ENCODE peak calls at places on chromosomes 7 and 10, in six cellular contexts. One of them, this sample, is unnamed.

GRCh38 chr7:88344956-88345832 is 38.5 kb upstream of the STEAP4 start:
- DNase-seq in GM12878: no peak
- DNase-seq in endothelial cell of umbilical vein: peak; percentile 25
- DNase-seq in HepG2: peak; percentile 6
- DNase-seq in WTC11: peak; percentile 67
- DNase-seq in HCT116: peak; percentile 23
- DNase-seq in this sample: peak; percentile 46

GRCh38 chr10:17365402-17365801 is 89.0 kb downstream of the ST8SIA6 start:
- DNase-seq in WTC11: no peak
- DNase-seq in HCT116: no peak
- DNase-seq in GM12878: no peak
- DNase-seq in endothelial cell of umbilical vein: no peak
- DNase-seq in HepG2: no peak
- DNase-seq in this sample: no peak

GRCh38 chr7:132575336-132575986 is 809 bp downstream of the PLXNA4 start:
- DNase-seq in GM12878: no peak
- DNase-seq in WTC11: peak; percentile 45
- DNase-seq in HCT116: no peak
- DNase-seq in endothelial cell of umbilical vein: peak; percentile 71
- DNase-seq in HepG2: no peak
- DNase-seq in this sample: peak; percentile 20

GRCh38 chr10:131161087-131161486 is 150.4 kb downstream of the TCERG1L start:
- DNase-seq in HCT116: no peak
- DNase-seq in WTC11: no peak
- DNase-seq in endothelial cell of umbilical vein: no peak
- DNase-seq in HepG2: no peak
- DNase-seq in GM12878: no peak
- DNase-seq in this sample: no peak

GRCh38 chr7:33733865-33734650 is 171.3 kb upstream of the BMPER start:
- DNase-seq in endothelial cell of umbilical vein: peak; percentile 82
- DNase-seq in GM12878: no peak
- DNase-seq in HepG2: no peak
- DNase-seq in HCT116: no peak
- DNase-seq in WTC11: no peak
- DNase-seq in this sample: no peak

GRCh38 chr7:103887853-103888602 is 101.4 kb downstream of the RELN start:
- DNase-seq in GM12878: no peak
- DNase-seq in HepG2: peak; percentile 10
- DNase-seq in WTC11: no peak
- DNase-seq in endothelial cell of umbilical vein: no peak
- DNase-seq in HCT116: no peak
- DNase-seq in this sample: no peak

GRCh38 chr10:63671317-63671937 is 150.2 kb downstream of the REEP3 start:
- DNase-seq in GM12878: no peak
- DNase-seq in WTC11: no peak
- DNase-seq in HCT116: no peak
- DNase-seq in endothelial cell of umbilical vein: peak; percentile 89
- DNase-seq in HepG2: no peak
- DNase-seq in this sample: no peak

GRCh38 chr10:61819208-61819607 is 82.3 kb upstream of the ARID5B start:
- DNase-seq in HepG2: no peak
- DNase-seq in HCT116: no peak
- DNase-seq in WTC11: no peak
- DNase-seq in GM12878: no peak
- DNase-seq in endothelial cell of umbilical vein: no peak
- DNase-seq in this sample: no peak

GRCh38 chr7:139631520-139632031 is 108.1 kb downstream of the CLEC2L start:
- DNase-seq in HCT116: no peak
- DNase-seq in GM12878: no peak
- DNase-seq in WTC11: no peak
- DNase-seq in endothelial cell of umbilical vein: no peak
- DNase-seq in HepG2: no peak
- DNase-seq in this sample: no peak

GRCh38 chr7:70884446-70884764 is 247.5 kb upstream of the GALNT17 start:
- DNase-seq in HepG2: no peak
- DNase-seq in HCT116: no peak
- DNase-seq in WTC11: no peak
- DNase-seq in endothelial cell of umbilical vein: no peak
- DNase-seq in GM12878: no peak
- DNase-seq in this sample: no peak

GRCh38 chr10:49767752-49768151 is 5.6 kb upstream of the OGDHL start:
- DNase-seq in HCT116: no peak
- DNase-seq in WTC11: peak; percentile 40
- DNase-seq in GM12878: no peak
- DNase-seq in endothelial cell of umbilical vein: no peak
- DNase-seq in HepG2: no peak
- DNase-seq in this sample: no peak

GRCh38 chr10:11909618-11910017 is 86.5 kb downstream of the PROSER2 start:
- DNase-seq in HepG2: no peak
- DNase-seq in GM12878: no peak
- DNase-seq in HCT116: no peak
- DNase-seq in endothelial cell of umbilical vein: no peak
- DNase-seq in WTC11: no peak
- DNase-seq in this sample: no peak

GRCh38 chr7:121062684-121063279 is 74.3 kb downstream of the CPED1 start:
- DNase-seq in GM12878: no peak
- DNase-seq in WTC11: no peak
- DNase-seq in HCT116: no peak
- DNase-seq in endothelial cell of umbilical vein: no peak
- DNase-seq in HepG2: peak; percentile 35
- DNase-seq in this sample: no peak

GRCh38 chr10:86585037-86585725 is 63.6 kb upstream of the WAPL start:
- DNase-seq in HepG2: peak; percentile 57
- DNase-seq in GM12878: peak; percentile 38
- DNase-seq in HCT116: peak; percentile 61
- DNase-seq in endothelial cell of umbilical vein: peak; percentile 69
- DNase-seq in WTC11: peak; percentile 90
- DNase-seq in this sample: peak; percentile 77

GRCh38 chr10:130021373-130021950 is 57.4 kb upstream of the EBF3 start:
- DNase-seq in HepG2: no peak
- DNase-seq in GM12878: no peak
- DNase-seq in HCT116: no peak
- DNase-seq in endothelial cell of umbilical vein: no peak
- DNase-seq in WTC11: no peak
- DNase-seq in this sample: peak; percentile 97

GRCh38 chr10:47371629-47372485 is 12.2 kb downstream of the ZNF488 start:
- DNase-seq in HCT116: no peak
- DNase-seq in GM12878: no peak
- DNase-seq in HepG2: no peak
- DNase-seq in WTC11: no peak
- DNase-seq in endothelial cell of umbilical vein: no peak
- DNase-seq in this sample: no peak

GRCh38 chr7:139987691-139988516 is 74.8 kb downstream of the PARP12 start:
- DNase-seq in GM12878: no peak
- DNase-seq in HepG2: no peak
- DNase-seq in endothelial cell of umbilical vein: no peak
- DNase-seq in HCT116: no peak
- DNase-seq in WTC11: no peak
- DNase-seq in this sample: no peak

GRCh38 chr7:107047902-107048782 is 3.6 kb downstream of the PRKAR2B start:
- DNase-seq in endothelial cell of umbilical vein: peak; percentile 86
- DNase-seq in GM12878: no peak
- DNase-seq in HepG2: no peak
- DNase-seq in HCT116: no peak
- DNase-seq in WTC11: peak; percentile 57
- DNase-seq in this sample: no peak

GRCh38 chr10:25758041-25758457 is 176.0 kb upstream of the MYO3A start:
- DNase-seq in endothelial cell of umbilical vein: no peak
- DNase-seq in GM12878: no peak
- DNase-seq in HepG2: peak; percentile 10
- DNase-seq in HCT116: peak; percentile 26
- DNase-seq in WTC11: peak; percentile 45
- DNase-seq in this sample: peak; percentile 45

GRCh38 chr7:137539111-137539715 is 195.7 kb upstream of the PTN start:
- DNase-seq in WTC11: no peak
- DNase-seq in HCT116: no peak
- DNase-seq in GM12878: no peak
- DNase-seq in endothelial cell of umbilical vein: no peak
- DNase-seq in HepG2: no peak
- DNase-seq in this sample: no peak

GRCh38 chr7:157432957-157433576 is 96.3 kb downstream of the DNAJB6 start:
- DNase-seq in WTC11: peak; percentile 60
- DNase-seq in GM12878: no peak
- DNase-seq in HCT116: no peak
- DNase-seq in HepG2: no peak
- DNase-seq in endothelial cell of umbilical vein: peak; percentile 40
- DNase-seq in this sample: peak; percentile 90

GRCh38 chr7:65004575-65004974 is 1.9 kb downstream of the ERV3-1 start:
- DNase-seq in HepG2: no peak
- DNase-seq in HCT116: no peak
- DNase-seq in endothelial cell of umbilical vein: no peak
- DNase-seq in WTC11: no peak
- DNase-seq in GM12878: no peak
- DNase-seq in this sample: peak; percentile 58

GRCh38 chr7:70568674-70569334 is 563.1 kb upstream of the GALNT17 start:
- DNase-seq in HepG2: no peak
- DNase-seq in endothelial cell of umbilical vein: no peak
- DNase-seq in HCT116: no peak
- DNase-seq in WTC11: no peak
- DNase-seq in GM12878: no peak
- DNase-seq in this sample: no peak

GRCh38 chr7:131302876-131303707 is 24.6 kb upstream of the MKLN1 start:
- DNase-seq in WTC11: peak; percentile 48
- DNase-seq in GM12878: no peak
- DNase-seq in HepG2: peak; percentile 16
- DNase-seq in HCT116: peak; percentile 39
- DNase-seq in endothelial cell of umbilical vein: peak; percentile 33
- DNase-seq in this sample: no peak

GRCh38 chr7:41886257-41886905 is 183.5 kb upstream of the INHBA start:
- DNase-seq in HCT116: no peak
- DNase-seq in HepG2: no peak
- DNase-seq in GM12878: no peak
- DNase-seq in endothelial cell of umbilical vein: no peak
- DNase-seq in WTC11: no peak
- DNase-seq in this sample: peak; percentile 91

GRCh38 chr10:42836771-42837468 is 54.3 kb downstream of the BMS1 start:
- DNase-seq in GM12878: no peak
- DNase-seq in endothelial cell of umbilical vein: peak; percentile 24
- DNase-seq in WTC11: peak; percentile 25
- DNase-seq in HepG2: peak; percentile 3
- DNase-seq in HCT116: no peak
- DNase-seq in this sample: no peak

GRCh38 chr7:128094111-128094570 is 62.9 kb upstream of the LRRC4 start:
- DNase-seq in HepG2: no peak
- DNase-seq in HCT116: no peak
- DNase-seq in GM12878: no peak
- DNase-seq in endothelial cell of umbilical vein: no peak
- DNase-seq in WTC11: no peak
- DNase-seq in this sample: no peak

GRCh38 chr7:159062596-159062995 is 82.1 kb downstream of the VIPR2 start:
- DNase-seq in endothelial cell of umbilical vein: no peak
- DNase-seq in HCT116: no peak
- DNase-seq in HepG2: no peak
- DNase-seq in WTC11: no peak
- DNase-seq in GM12878: no peak
- DNase-seq in this sample: no peak

DNA sequence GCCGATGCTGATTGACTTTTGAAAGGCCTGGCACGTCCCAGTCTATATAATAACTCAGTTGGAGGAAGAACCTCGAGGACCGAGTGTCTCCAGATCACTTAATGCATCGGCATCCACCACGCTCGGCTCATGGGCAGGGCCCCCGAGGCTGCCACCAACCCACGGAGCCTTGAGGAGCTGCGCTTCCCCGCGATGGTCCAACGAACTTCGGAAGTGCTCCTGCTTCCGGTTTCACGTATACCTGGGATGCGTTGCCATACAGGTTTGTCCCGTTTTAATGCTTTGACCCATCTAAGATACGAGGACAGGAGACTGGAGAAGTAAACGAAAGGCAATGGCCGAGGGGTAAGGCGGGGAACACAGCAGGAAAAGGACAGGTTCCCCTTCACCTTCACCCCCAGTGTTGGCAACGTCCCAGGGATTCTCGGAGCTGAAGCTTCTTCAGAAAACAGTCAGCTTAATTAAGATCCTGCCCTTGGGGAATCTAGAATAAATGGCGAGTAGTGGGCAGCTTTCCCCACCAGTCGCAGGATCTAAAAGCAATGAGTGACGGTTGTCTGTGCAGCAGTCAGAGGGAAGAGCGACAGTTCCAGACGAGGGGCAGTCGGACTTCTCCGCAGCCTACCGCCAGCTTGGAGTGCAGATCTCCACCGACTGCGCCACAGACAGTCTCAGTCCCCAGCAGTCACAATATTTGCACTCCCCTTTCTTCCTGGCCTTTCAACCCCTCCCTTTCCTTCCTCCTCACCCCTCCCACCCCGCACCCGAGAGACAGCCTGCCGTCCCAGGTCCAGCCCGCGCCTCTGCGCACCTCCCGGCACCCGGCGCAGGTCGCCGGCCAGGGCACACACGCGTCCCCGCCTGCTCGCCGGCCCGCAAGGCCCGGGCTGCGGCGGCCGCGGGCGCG is 10.7 kb upstream of the SP8 start:
- DNase-seq in WTC11: peak; percentile 71
- DNase-seq in endothelial cell of umbilical vein: no peak
- DNase-seq in HepG2: no peak
- DNase-seq in GM12878: no peak
- DNase-seq in HCT116: no peak
- DNase-seq in this sample: peak; percentile 71
- TF ChIP-seq MAX in WTC11: peak; percentile 30
- TF ChIP-seq MAX in endothelial cell of umbilical vein: no peak
- TF ChIP-seq MAX in HepG2: no peak
- TF ChIP-seq MAX in GM12878: no peak
- TF ChIP-seq MAX in HCT116: no peak
- TF ChIP-seq MAX in this sample: peak; percentile 15

DNA sequence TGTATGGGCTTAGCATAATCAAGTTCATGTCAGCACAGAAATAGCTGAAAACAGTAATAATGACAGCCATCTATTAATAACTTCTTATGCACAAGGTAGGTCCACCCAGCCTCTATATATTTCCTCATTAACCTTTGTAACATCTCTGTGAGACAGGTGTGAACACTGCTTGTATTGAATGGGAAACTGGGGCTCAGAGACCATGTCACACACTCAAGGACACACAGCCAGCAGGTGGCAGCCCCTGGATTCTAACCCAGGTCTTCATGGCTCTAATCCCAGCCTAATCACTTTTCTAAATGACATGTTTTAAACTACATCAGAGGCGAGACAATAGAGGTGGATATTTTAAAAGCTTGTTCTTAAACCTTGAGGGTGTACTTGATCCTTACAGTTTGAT is 591.4 kb downstream of the PARD3 start:
- DNase-seq in HCT116: no peak
- DNase-seq in WTC11: no peak
- DNase-seq in endothelial cell of umbilical vein: no peak
- DNase-seq in GM12878: no peak
- DNase-seq in HepG2: no peak
- DNase-seq in this sample: no peak
- TF ChIP-seq MAX in HCT116: no peak
- TF ChIP-seq MAX in WTC11: no peak
- TF ChIP-seq MAX in endothelial cell of umbilical vein: no peak
- TF ChIP-seq MAX in GM12878: no peak
- TF ChIP-seq MAX in HepG2: no peak
- TF ChIP-seq MAX in this sample: no peak

GRCh38 chr7:10284001-10284400 is 689.7 kb upstream of the PHF14 start:
- DNase-seq in HepG2: no peak
- DNase-seq in endothelial cell of umbilical vein: no peak
- DNase-seq in WTC11: no peak
- DNase-seq in HCT116: no peak
- DNase-seq in GM12878: no peak
- DNase-seq in this sample: no peak
- TF ChIP-seq MAX in HepG2: no peak
- TF ChIP-seq MAX in endothelial cell of umbilical vein: no peak
- TF ChIP-seq MAX in WTC11: no peak
- TF ChIP-seq MAX in HCT116: no peak
- TF ChIP-seq MAX in GM12878: no peak
- TF ChIP-seq MAX in this sample: no peak

GRCh38 chr10:59971915-59972314 is 65.6 kb upstream of the CCDC6 start:
- DNase-seq in WTC11: no peak
- DNase-seq in HCT116: no peak
- DNase-seq in GM12878: no peak
- DNase-seq in endothelial cell of umbilical vein: no peak
- DNase-seq in HepG2: peak; percentile 93
- DNase-seq in this sample: no peak
- TF ChIP-seq MAX in WTC11: no peak
- TF ChIP-seq MAX in HCT116: no peak
- TF ChIP-seq MAX in GM12878: no peak
- TF ChIP-seq MAX in endothelial cell of umbilical vein: no peak
- TF ChIP-seq MAX in HepG2: peak; percentile 53
- TF ChIP-seq MAX in this sample: no peak

This sample was measured in NB4.